ENCODE peak calls at places on chromosome 18, in six cellular contexts. S is iris pigment epithelial cell, A is GM12865, M is GM23248, E is heart right ventricle, N is H54. R is an unnamed sample.

GRCh38 chr18:75612491-75612890 is 185.0 kb upstream of the SMIM21 start:
- DNase-seq in A (no peak), N (no peak), E (no peak), M (no peak), S (no peak), R (no peak)

GRCh38 chr18:55779711-55780590 is 192.0 kb upstream of the TCF4 start:
- DNase-seq in S (no peak), A (peak; percentile 30), E (peak; percentile 34), M (peak; percentile 71), N (no peak), R (no peak)

GRCh38 chr18:63205791-63206252 is 113.7 kb downstream of the BCL2 start:
- DNase-seq in N (no peak), M (no peak), A (peak; percentile 30), S (no peak), E (no peak), R (no peak)

GRCh38 chr18:23301971-23302370 is 151.1 kb upstream of the RIOK3 start:
- DNase-seq in A (no peak), E (no peak), M (no peak), N (no peak), S (no peak), R (no peak)

GRCh38 chr18:75757951-75758350 is 330.4 kb upstream of the SMIM21 start:
- DNase-seq in N (no peak), S (no peak), E (no peak), A (no peak), M (no peak), R (no peak)

GRCh38 chr18:11840493-11840892 is 10.7 kb upstream of the CHMP1B start:
- DNase-seq in S (no peak), N (no peak), E (no peak), A (no peak), M (no peak), R (no peak)

GRCh38 chr18:1968801-1969498 is 602.4 kb downstream of the METTL4 start:
- DNase-seq in S (no peak), N (no peak), A (no peak), M (no peak), E (no peak), R (no peak)

GRCh38 chr18:4068552-4069158 is 386.5 kb downstream of the DLGAP1 start:
- DNase-seq in N (peak; percentile 2), M (peak; percentile 52), S (peak; percentile 42), E (peak; percentile 31), A (peak; percentile 65), R (no peak)

GRCh38 chr18:7918696-7919095 is 351.6 kb downstream of the PTPRM start:
- DNase-seq in N (no peak), E (no peak), A (no peak), S (peak; percentile 41), M (no peak), R (no peak)

GRCh38 chr18:58779514-58779913 is 85.2 kb upstream of the ZNF532 start:
- DNase-seq in M (no peak), E (no peak), N (no peak), A (no peak), S (peak; percentile 32), R (no peak)

GRCh38 chr18:26865557-26865956 is at the start of gene AQP4:
- DNase-seq in S (no peak), N (no peak), A (no peak), M (no peak), E (peak; percentile 26), R (no peak)

GRCh38 chr18:11993264-11993916 is 12.1 kb downstream of the IMPA2 start:
- DNase-seq in N (no peak), M (no peak), A (no peak), E (no peak), S (no peak), R (no peak)

GRCh38 chr18:76524900-76525698 is 30.1 kb upstream of the ZNF516 start:
- DNase-seq in N (no peak), M (peak; percentile 89), E (peak; percentile 23), S (peak; percentile 80), A (peak; percentile 32), R (no peak)

GRCh38 chr18:57727952-57728807 is 74.9 kb downstream of the ATP8B1 start:
- DNase-seq in N (no peak), E (no peak), M (peak; percentile 27), S (peak; percentile 65), A (no peak), R (no peak)

GRCh38 chr18:34933880-34934689 is 107.1 kb upstream of the MAPRE2 start:
- DNase-seq in S (peak; percentile 48), N (no peak), A (no peak), M (peak; percentile 23), E (no peak), R (no peak)

GRCh38 chr18:8937112-8937641 is 165.3 kb upstream of the NDUFV2 start:
- DNase-seq in S (peak; percentile 39), M (no peak), N (no peak), E (no peak), A (no peak), R (no peak)

GRCh38 chr18:50607374-50607933 is 47.6 kb downstream of the MAPK4 start:
- DNase-seq in A (no peak), M (no peak), N (no peak), E (no peak), S (no peak), R (no peak)

GRCh38 chr18:79510731-79511141 is 115.0 kb downstream of the NFATC1 start:
- DNase-seq in M (no peak), E (no peak), S (no peak), A (no peak), N (no peak), R (no peak)

GRCh38 chr18:2988041-2988794 is 24.7 kb downstream of the LPIN2 start:
- DNase-seq in N (no peak), E (no peak), A (no peak), S (peak; percentile 91), M (peak; percentile 90), R (no peak)

GRCh38 chr18:8685141-8685913 is 20.0 kb upstream of the MTCL1 start:
- DNase-seq in M (peak; percentile 86), S (peak; percentile 39), E (no peak), A (no peak), N (no peak), R (peak; percentile 76)

GRCh38 chr18:59551902-59552635 is 145.2 kb downstream of the CCBE1 start:
- DNase-seq in A (no peak), E (peak; percentile 42), S (no peak), N (no peak), M (no peak), R (no peak)

GRCh38 chr18:64322189-64322588 is 173.3 kb upstream of the LINC00305 start:
- DNase-seq in N (no peak), M (no peak), S (no peak), E (no peak), A (no peak), R (no peak)

GRCh38 chr18:70491734-70492348 is 203.0 kb downstream of the SOCS6 start:
- DNase-seq in S (peak; percentile 34), E (peak; percentile 29), M (peak; percentile 70), A (peak; percentile 64), N (peak; percentile 7), R (no peak)

GRCh38 chr18:10851824-10852225 is 297.5 kb downstream of the PIEZO2 start:
- DNase-seq in M (peak; percentile 68), A (peak; percentile 81), N (peak; percentile 16), E (no peak), S (peak; percentile 64), R (no peak)